ENCODE peak calls at places on chromosomes 2 and 18, in ten cellular contexts. One of them, this sample, is unnamed.

GRCh38 chr2:206084468-206084869 is 1.5 kb downstream of the INO80D start:
- DNase-seq in brain microvascular endothelial cell: peak; percentile 40
- DNase-seq in choroid plexus epithelial cell: peak; percentile 62
- DNase-seq in fibroblast of lung: peak; percentile 82
- DNase-seq in cardiac fibroblast: peak; percentile 77
- DNase-seq in GM12864: no peak
- DNase-seq in fibroblast of the aortic adventitia: peak; percentile 74
- DNase-seq in A673: peak; percentile 70
- DNase-seq in A549: peak; percentile 61
- DNase-seq in left lung: peak; percentile 67
- DNase-seq in this sample: peak; percentile 24

GRCh38 chr2:225270861-225271260 is 128.6 kb upstream of the NYAP2 start:
- DNase-seq in choroid plexus epithelial cell: peak; percentile 82
- DNase-seq in A673: peak; percentile 79
- DNase-seq in A549: peak; percentile 32
- DNase-seq in GM12864: peak; percentile 72
- DNase-seq in brain microvascular endothelial cell: peak; percentile 45
- DNase-seq in fibroblast of lung: peak; percentile 34
- DNase-seq in cardiac fibroblast: peak; percentile 22
- DNase-seq in fibroblast of the aortic adventitia: peak; percentile 46
- DNase-seq in left lung: no peak
- DNase-seq in this sample: peak; percentile 85

GRCh38 chr2:10831387-10831985 is 18.9 kb upstream of the PDIA6 start:
- DNase-seq in cardiac fibroblast: no peak
- DNase-seq in brain microvascular endothelial cell: no peak
- DNase-seq in fibroblast of lung: no peak
- DNase-seq in A549: no peak
- DNase-seq in left lung: no peak
- DNase-seq in A673: no peak
- DNase-seq in choroid plexus epithelial cell: no peak
- DNase-seq in GM12864: no peak
- DNase-seq in fibroblast of the aortic adventitia: no peak
- DNase-seq in this sample: no peak

GRCh38 chr2:162058973-162059668 is 14.9 kb downstream of the DPP4 start:
- DNase-seq in left lung: no peak
- DNase-seq in GM12864: peak; percentile 50
- DNase-seq in brain microvascular endothelial cell: no peak
- DNase-seq in A549: no peak
- DNase-seq in fibroblast of the aortic adventitia: no peak
- DNase-seq in fibroblast of lung: no peak
- DNase-seq in cardiac fibroblast: no peak
- DNase-seq in A673: no peak
- DNase-seq in choroid plexus epithelial cell: peak; percentile 44
- DNase-seq in this sample: peak; percentile 88

GRCh38 chr18:14936313-14936712 is 188.3 kb downstream of the ANKRD30B start:
- DNase-seq in A549: no peak
- DNase-seq in choroid plexus epithelial cell: no peak
- DNase-seq in GM12864: no peak
- DNase-seq in left lung: no peak
- DNase-seq in A673: no peak
- DNase-seq in cardiac fibroblast: no peak
- DNase-seq in brain microvascular endothelial cell: no peak
- DNase-seq in fibroblast of lung: no peak
- DNase-seq in fibroblast of the aortic adventitia: no peak
- DNase-seq in this sample: no peak

GRCh38 chr2:209145941-209146681 is 277.7 kb upstream of the MAP2 start:
- DNase-seq in cardiac fibroblast: no peak
- DNase-seq in fibroblast of lung: no peak
- DNase-seq in fibroblast of the aortic adventitia: no peak
- DNase-seq in brain microvascular endothelial cell: no peak
- DNase-seq in A673: no peak
- DNase-seq in GM12864: no peak
- DNase-seq in A549: no peak
- DNase-seq in choroid plexus epithelial cell: no peak
- DNase-seq in left lung: no peak
- DNase-seq in this sample: no peak

GRCh38 chr2:237623428-237624403 is 3.7 kb upstream of the LRRFIP1 start:
- DNase-seq in cardiac fibroblast: no peak
- DNase-seq in fibroblast of lung: no peak
- DNase-seq in left lung: no peak
- DNase-seq in choroid plexus epithelial cell: no peak
- DNase-seq in brain microvascular endothelial cell: no peak
- DNase-seq in A549: no peak
- DNase-seq in A673: no peak
- DNase-seq in GM12864: no peak
- DNase-seq in fibroblast of the aortic adventitia: peak; percentile 22
- DNase-seq in this sample: no peak

GRCh38 chr2:233413529-233414272 is 59.4 kb downstream of the DGKD start:
- DNase-seq in choroid plexus epithelial cell: peak; percentile 40
- DNase-seq in fibroblast of lung: peak; percentile 65
- DNase-seq in A673: peak; percentile 93
- DNase-seq in left lung: peak; percentile 80
- DNase-seq in fibroblast of the aortic adventitia: peak; percentile 56
- DNase-seq in A549: peak; percentile 87
- DNase-seq in brain microvascular endothelial cell: peak; percentile 62
- DNase-seq in cardiac fibroblast: peak; percentile 82
- DNase-seq in GM12864: no peak
- DNase-seq in this sample: no peak

GRCh38 chr18:8339958-8340357 is 269.3 kb upstream of the RAB12 start:
- DNase-seq in GM12864: no peak
- DNase-seq in cardiac fibroblast: no peak
- DNase-seq in A549: no peak
- DNase-seq in choroid plexus epithelial cell: peak; percentile 14
- DNase-seq in fibroblast of the aortic adventitia: no peak
- DNase-seq in A673: no peak
- DNase-seq in brain microvascular endothelial cell: no peak
- DNase-seq in fibroblast of lung: no peak
- DNase-seq in left lung: no peak
- DNase-seq in this sample: no peak

GRCh38 chr2:56286936-56287335 is 103.1 kb downstream of the CCDC85A start:
- DNase-seq in fibroblast of lung: no peak
- DNase-seq in choroid plexus epithelial cell: no peak
- DNase-seq in A549: no peak
- DNase-seq in GM12864: no peak
- DNase-seq in brain microvascular endothelial cell: no peak
- DNase-seq in fibroblast of the aortic adventitia: no peak
- DNase-seq in A673: no peak
- DNase-seq in cardiac fibroblast: no peak
- DNase-seq in left lung: no peak
- DNase-seq in this sample: no peak

GRCh38 chr2:32678825-32679224 is 51.0 kb downstream of the TTC27 start:
- DNase-seq in choroid plexus epithelial cell: peak; percentile 80
- DNase-seq in left lung: no peak
- DNase-seq in fibroblast of lung: peak; percentile 81
- DNase-seq in brain microvascular endothelial cell: peak; percentile 6
- DNase-seq in A673: peak; percentile 12
- DNase-seq in cardiac fibroblast: peak; percentile 67
- DNase-seq in A549: no peak
- DNase-seq in GM12864: no peak
- DNase-seq in fibroblast of the aortic adventitia: peak; percentile 87
- DNase-seq in this sample: no peak

GRCh38 chr2:85319811-85320210 is 8.0 kb downstream of the TGOLN2 start:
- DNase-seq in cardiac fibroblast: no peak
- DNase-seq in A549: no peak
- DNase-seq in brain microvascular endothelial cell: no peak
- DNase-seq in fibroblast of lung: no peak
- DNase-seq in GM12864: no peak
- DNase-seq in left lung: no peak
- DNase-seq in choroid plexus epithelial cell: no peak
- DNase-seq in A673: no peak
- DNase-seq in fibroblast of the aortic adventitia: no peak
- DNase-seq in this sample: no peak

GRCh38 chr18:67551146-67551545 is 34.6 kb upstream of the DSEL start:
- DNase-seq in fibroblast of lung: no peak
- DNase-seq in choroid plexus epithelial cell: no peak
- DNase-seq in A673: no peak
- DNase-seq in brain microvascular endothelial cell: no peak
- DNase-seq in GM12864: no peak
- DNase-seq in cardiac fibroblast: no peak
- DNase-seq in left lung: no peak
- DNase-seq in fibroblast of the aortic adventitia: no peak
- DNase-seq in A549: no peak
- DNase-seq in this sample: no peak

GRCh38 chr2:100494712-100495111 is 24.4 kb downstream of the NMS start:
- DNase-seq in brain microvascular endothelial cell: no peak
- DNase-seq in cardiac fibroblast: no peak
- DNase-seq in left lung: no peak
- DNase-seq in choroid plexus epithelial cell: no peak
- DNase-seq in GM12864: no peak
- DNase-seq in fibroblast of the aortic adventitia: no peak
- DNase-seq in A549: no peak
- DNase-seq in A673: no peak
- DNase-seq in fibroblast of lung: no peak
- DNase-seq in this sample: no peak

GRCh38 chr2:97748397-97748796 is 35.0 kb downstream of the ZAP70 start:
- DNase-seq in fibroblast of lung: no peak
- DNase-seq in fibroblast of the aortic adventitia: no peak
- DNase-seq in A549: peak; percentile 15
- DNase-seq in left lung: peak; percentile 33
- DNase-seq in GM12864: no peak
- DNase-seq in brain microvascular endothelial cell: no peak
- DNase-seq in cardiac fibroblast: peak; percentile 26
- DNase-seq in A673: peak; percentile 42
- DNase-seq in choroid plexus epithelial cell: no peak
- DNase-seq in this sample: peak; percentile 71

GRCh38 chr2:20452551-20452950 is 5.7 kb downstream of the RHOB start:
- DNase-seq in fibroblast of lung: peak; percentile 67
- DNase-seq in cardiac fibroblast: peak; percentile 62
- DNase-seq in GM12864: no peak
- DNase-seq in brain microvascular endothelial cell: peak; percentile 47
- DNase-seq in choroid plexus epithelial cell: peak; percentile 85
- DNase-seq in fibroblast of the aortic adventitia: peak; percentile 59
- DNase-seq in A673: no peak
- DNase-seq in left lung: peak; percentile 27
- DNase-seq in A549: no peak
- DNase-seq in this sample: no peak
- TF ChIP-seq CTCF in fibroblast of lung: peak; percentile 34
- TF ChIP-seq CTCF in cardiac fibroblast: peak; percentile 43
- TF ChIP-seq CTCF in GM12864: no peak
- TF ChIP-seq CTCF in brain microvascular endothelial cell: peak; percentile 62
- TF ChIP-seq CTCF in choroid plexus epithelial cell: peak; percentile 69
- TF ChIP-seq CTCF in fibroblast of the aortic adventitia: peak; percentile 14
- TF ChIP-seq CTCF in A673: no peak
- TF ChIP-seq CTCF in left lung: no peak
- TF ChIP-seq CTCF in A549: no peak
- TF ChIP-seq CTCF in this sample: no peak

GRCh38 chr2:109129356-109129920 is 433 bp downstream of the SH3RF3 start:
- DNase-seq in fibroblast of lung: no peak
- DNase-seq in A549: peak; percentile 10
- DNase-seq in A673: no peak
- DNase-seq in brain microvascular endothelial cell: no peak
- DNase-seq in fibroblast of the aortic adventitia: peak; percentile 26
- DNase-seq in left lung: no peak
- DNase-seq in GM12864: no peak
- DNase-seq in choroid plexus epithelial cell: peak; percentile 30
- DNase-seq in cardiac fibroblast: peak; percentile 29
- DNase-seq in this sample: peak; percentile 34

GRCh38 chr2:109129921-109130725 is 1.1 kb downstream of the SH3RF3 start:
- DNase-seq in A673: no peak
- DNase-seq in fibroblast of the aortic adventitia: peak; percentile 26
- DNase-seq in fibroblast of lung: peak; percentile 60
- DNase-seq in choroid plexus epithelial cell: peak; percentile 23
- DNase-seq in left lung: no peak
- DNase-seq in GM12864: no peak
- DNase-seq in brain microvascular endothelial cell: no peak
- DNase-seq in A549: no peak
- DNase-seq in cardiac fibroblast: no peak
- DNase-seq in this sample: peak; percentile 29

GRCh38 chr2:109128466-109129355 is at the start of gene SH3RF3:
- DNase-seq in left lung: peak; percentile 63
- DNase-seq in GM12864: no peak
- DNase-seq in fibroblast of lung: peak; percentile 60
- DNase-seq in A549: peak; percentile 24
- DNase-seq in brain microvascular endothelial cell: peak; percentile 36
- DNase-seq in choroid plexus epithelial cell: peak; percentile 52
- DNase-seq in cardiac fibroblast: peak; percentile 64
- DNase-seq in A673: peak; percentile 37
- DNase-seq in fibroblast of the aortic adventitia: peak; percentile 63
- DNase-seq in this sample: peak; percentile 39

GRCh38 chr2:109131777-109132176 is 2.8 kb downstream of the SH3RF3 start:
- DNase-seq in A549: no peak
- DNase-seq in A673: no peak
- DNase-seq in choroid plexus epithelial cell: no peak
- DNase-seq in GM12864: no peak
- DNase-seq in fibroblast of lung: peak; percentile 59
- DNase-seq in brain microvascular endothelial cell: no peak
- DNase-seq in cardiac fibroblast: no peak
- DNase-seq in left lung: no peak
- DNase-seq in fibroblast of the aortic adventitia: peak; percentile 35
- DNase-seq in this sample: no peak

GRCh38 chr2:109130726-109130995 is 1.7 kb downstream of the SH3RF3 start:
- DNase-seq in fibroblast of the aortic adventitia: peak; percentile 13
- DNase-seq in fibroblast of lung: no peak
- DNase-seq in left lung: no peak
- DNase-seq in brain microvascular endothelial cell: no peak
- DNase-seq in A549: no peak
- DNase-seq in GM12864: no peak
- DNase-seq in choroid plexus epithelial cell: no peak
- DNase-seq in A673: no peak
- DNase-seq in cardiac fibroblast: no peak
- DNase-seq in this sample: no peak
- H3K4me3 ChIP-seq in fibroblast of the aortic adventitia: peak overlapping the region; percentile 86
- H3K4me3 ChIP-seq in fibroblast of lung: peak overlapping the region; percentile 72
- H3K4me3 ChIP-seq in left lung: peak overlapping the region; percentile 73
- H3K4me3 ChIP-seq in brain microvascular endothelial cell: peak overlapping the region; percentile 84
- H3K4me3 ChIP-seq in A549: no peak overlapping the region
- H3K4me3 ChIP-seq in GM12864: no peak overlapping the region
- H3K4me3 ChIP-seq in choroid plexus epithelial cell: peak overlapping the region; percentile 71
- H3K4me3 ChIP-seq in A673: no peak overlapping the region
- H3K4me3 ChIP-seq in cardiac fibroblast: peak overlapping the region; percentile 77
- H3K4me3 ChIP-seq in this sample: peak overlapping the region; percentile 8

GRCh38 chr18:49464718-49465598 is 4.5 kb upstream of the DYM start:
- DNase-seq in fibroblast of lung: peak; percentile 43
- DNase-seq in A549: no peak
- DNase-seq in left lung: no peak
- DNase-seq in fibroblast of the aortic adventitia: peak; percentile 28
- DNase-seq in A673: peak; percentile 89
- DNase-seq in GM12864: no peak
- DNase-seq in cardiac fibroblast: peak; percentile 36
- DNase-seq in brain microvascular endothelial cell: peak; percentile 77
- DNase-seq in choroid plexus epithelial cell: peak; percentile 91
- DNase-seq in this sample: no peak
- TF ChIP-seq CTCF in fibroblast of lung: no peak
- TF ChIP-seq CTCF in A549: no peak
- TF ChIP-seq CTCF in left lung: no peak
- TF ChIP-seq CTCF in fibroblast of the aortic adventitia: no peak
- TF ChIP-seq CTCF in A673: peak; percentile 42
- TF ChIP-seq CTCF in GM12864: no peak
- TF ChIP-seq CTCF in cardiac fibroblast: no peak
- TF ChIP-seq CTCF in brain microvascular endothelial cell: no peak
- TF ChIP-seq CTCF in choroid plexus epithelial cell: no peak
- TF ChIP-seq CTCF in this sample: no peak

DNA sequence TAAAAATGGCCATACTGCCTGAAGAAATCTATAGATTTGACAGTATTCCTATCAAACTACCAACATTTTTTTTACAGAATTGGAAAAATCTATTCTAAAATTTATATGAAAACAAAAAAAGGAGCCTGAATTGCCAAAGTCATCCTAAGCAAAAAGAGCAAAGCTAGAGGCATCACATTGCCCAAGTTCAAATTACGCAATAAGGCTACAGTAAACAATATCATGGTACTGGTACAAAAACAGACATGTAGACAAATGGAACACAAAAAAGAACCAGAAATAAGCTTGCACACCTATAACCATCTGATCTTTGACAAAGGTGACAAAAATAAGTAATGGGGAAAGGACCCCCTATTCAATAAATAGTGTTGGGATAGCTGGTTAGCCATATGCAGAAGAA is 50.2 kb upstream of the THSD7B start:
- DNase-seq in choroid plexus epithelial cell: no peak
- DNase-seq in cardiac fibroblast: no peak
- DNase-seq in fibroblast of lung: no peak
- DNase-seq in brain microvascular endothelial cell: no peak
- DNase-seq in GM12864: no peak
- DNase-seq in left lung: no peak
- DNase-seq in A673: no peak
- DNase-seq in A549: no peak
- DNase-seq in fibroblast of the aortic adventitia: no peak
- DNase-seq in this sample: no peak
- H3K4me3 ChIP-seq in choroid plexus epithelial cell: no peak overlapping the region
- H3K4me3 ChIP-seq in cardiac fibroblast: no peak overlapping the region
- H3K4me3 ChIP-seq in fibroblast of lung: no peak overlapping the region
- H3K4me3 ChIP-seq in brain microvascular endothelial cell: no peak overlapping the region
- H3K4me3 ChIP-seq in GM12864: no peak overlapping the region
- H3K4me3 ChIP-seq in left lung: no peak overlapping the region
- H3K4me3 ChIP-seq in A673: no peak overlapping the region
- H3K4me3 ChIP-seq in A549: no peak overlapping the region
- H3K4me3 ChIP-seq in fibroblast of the aortic adventitia: no peak overlapping the region
- H3K4me3 ChIP-seq in this sample: no peak overlapping the region